ENCODE peak calls at places on chromosome 12, in four cellular contexts. G is GM12878, X is HepG2, D is K562. V is an unnamed sample.

GRCh38 chr12:4934651-4935050 is 24.9 kb downstream of the KCNA1 start:
- DNase-seq in G (no peak), X (no peak), D (no peak), V (no peak)

GRCh38 chr12:112850343-112850742 is 56.4 kb upstream of the OAS1 start:
- DNase-seq in G (no peak), X (no peak), D (no peak), V (no peak)

GRCh38 chr12:45760333-45760732 is 30.8 kb downstream of the ARID2 start:
- DNase-seq in X (no peak), D (no peak), G (no peak), V (no peak)

GRCh38 chr12:107503129-107503850 is 182.3 kb upstream of the PWP1 start:
- DNase-seq in X (peak), G (no peak), D (no peak), V (no peak)

GRCh38 chr12:15824516-15824915 is 35.3 kb upstream of the EPS8 start:
- DNase-seq in D (no peak), G (no peak), X (no peak), V (no peak)

GRCh38 chr12:58105225-58106119 is 164.1 kb downstream of the ATP23 start:
- DNase-seq in X (no peak), G (no peak), D (no peak), V (peak)

GRCh38 chr12:120229583-120230325 is 28.8 kb upstream of the RPLP0 start:
- DNase-seq in X (no peak), D (no peak), G (no peak), V (no peak)

GRCh38 chr12:18872770-18873169 is 134.9 kb downstream of the CAPZA3 start:
- DNase-seq in D (no peak), G (no peak), X (no peak), V (no peak)

GRCh38 chr12:74624206-74624605 is 86.6 kb downstream of the ATXN7L3B start:
- DNase-seq in G (no peak), X (no peak), D (no peak), V (no peak)

GRCh38 chr12:106452309-106452708 is 94.8 kb downstream of the POLR3B start:
- DNase-seq in G (no peak), X (no peak), D (no peak), V (no peak)

GRCh38 chr12:84756961-84757360 is 155.6 kb downstream of the SLC6A15 start:
- DNase-seq in X (no peak), G (no peak), D (no peak), V (no peak)

GRCh38 chr12:123024819-123025391 is 44.4 kb downstream of the ARL6IP4 start:
- DNase-seq in D (no peak), X (no peak), G (no peak), V (no peak)

GRCh38 chr12:57735198-57735855 is 3.2 kb downstream of the AGAP2 start:
- DNase-seq in D (no peak), X (peak), G (no peak), V (no peak)

GRCh38 chr12:116919247-116919671 is 8.5 kb downstream of the FBXW8 start:
- DNase-seq in X (no peak), D (peak), G (no peak), V (no peak)

GRCh38 chr12:114218136-114218535 is 187.8 kb downstream of the TBX5 start:
- DNase-seq in D (no peak), G (no peak), X (no peak), V (no peak)

GRCh38 chr12:131260970-131261369 is 307.3 kb downstream of the ADGRD1 start:
- DNase-seq in X (no peak), G (no peak), D (no peak), V (no peak)

GRCh38 chr12:131266591-131267467 is 313.1 kb downstream of the ADGRD1 start:
- DNase-seq in G (no peak), X (no peak), D (no peak), V (no peak)

GRCh38 chr12:131264625-131265024 is 310.9 kb downstream of the ADGRD1 start:
- DNase-seq in X (no peak), G (no peak), D (no peak), V (peak)

GRCh38 chr12:131261906-131262305 is 308.2 kb downstream of the ADGRD1 start:
- DNase-seq in X (no peak), D (no peak), G (no peak), V (no peak)

DNA sequence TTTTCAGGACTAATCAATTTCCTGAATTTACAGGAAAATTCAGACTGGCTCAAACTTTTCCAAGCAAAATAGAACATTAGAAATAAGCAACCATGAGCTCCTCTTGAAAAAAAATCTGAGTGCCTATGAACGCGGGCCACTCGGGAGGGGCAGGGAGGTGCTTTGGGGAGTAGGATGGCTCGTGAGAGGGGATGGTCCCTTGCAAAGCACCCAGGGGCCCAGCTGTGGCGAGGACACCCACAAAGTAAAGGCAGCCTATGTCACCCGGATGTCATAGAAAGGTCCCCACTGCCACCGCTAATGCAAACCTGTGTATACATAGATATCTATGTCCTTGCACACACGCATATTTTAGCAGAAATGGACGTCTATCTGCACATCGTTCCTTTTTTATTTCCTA is 309.9 kb downstream of the ADGRD1 start:
- DNase-seq in D (no peak), G (no peak), X (no peak), V (no peak)
- TF ChIP-seq MYC in D (no peak), G (no peak), X (no peak), V (no peak)

GRCh38 chr12:104058796-104059195 is 5.5 kb upstream of the HCFC2 start:
- DNase-seq in G (no peak), X (no peak), D (no peak), V (no peak)

GRCh38 chr12:104057771-104058197 is 6.5 kb upstream of the HCFC2 start:
- DNase-seq in D (peak), X (no peak), G (no peak), V (peak)

GRCh38 chr12:104059963-104060362 is 4.4 kb upstream of the HCFC2 start:
- DNase-seq in X (no peak), G (no peak), D (no peak), V (no peak)

GRCh38 chr12:104063712-104064030 is 660 bp upstream of the HCFC2 start:
- DNase-seq in D (no peak), X (no peak), G (peak), V (no peak)

DNA sequence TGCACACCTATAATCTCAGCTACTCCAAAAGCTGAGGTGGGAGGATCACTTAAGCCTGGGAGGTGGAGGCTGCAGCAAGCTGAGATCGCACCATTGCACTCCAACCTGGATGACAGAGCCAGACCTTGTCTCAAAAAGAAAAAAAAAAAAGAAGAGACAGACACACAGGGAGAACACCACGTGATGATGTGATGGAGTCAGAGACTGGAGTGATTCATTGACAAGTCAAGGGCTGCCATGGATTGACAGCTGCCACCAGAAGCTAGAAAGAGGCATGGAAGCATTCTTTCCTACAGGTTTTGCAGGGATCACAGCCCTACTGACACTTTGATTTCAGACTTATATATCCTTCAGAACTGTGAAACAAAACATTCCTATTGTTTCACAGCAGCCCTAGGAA is 3.5 kb upstream of the HCFC2 start:
- DNase-seq in G (no peak), D (no peak), X (no peak), V (no peak)
- TF ChIP-seq REST in G (no peak), D (no peak), X (no peak), V (no peak)

DNA sequence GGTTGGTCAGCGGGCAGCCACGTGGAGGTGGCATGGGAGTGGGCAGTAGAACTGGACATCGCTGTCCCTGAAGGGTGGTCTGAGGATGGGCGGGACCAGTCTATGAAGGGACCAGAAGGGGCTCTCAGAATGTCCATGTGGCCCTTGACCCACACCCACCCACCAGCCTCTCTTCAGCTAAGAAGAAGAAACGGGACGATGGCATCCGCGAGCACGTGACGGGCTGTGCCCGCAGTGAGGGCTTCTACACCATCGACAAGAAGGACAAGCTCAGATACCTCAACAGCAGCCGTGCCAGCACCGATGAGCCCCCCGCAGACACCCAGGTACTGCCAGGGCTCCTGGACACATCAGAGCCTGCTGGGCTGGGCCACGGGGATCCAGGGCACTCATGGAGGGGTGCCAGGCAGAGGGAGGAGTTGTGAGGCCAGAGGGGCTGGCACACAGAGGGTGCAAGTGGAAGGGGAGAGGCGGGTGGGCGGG is 21.3 kb downstream of the SETD1B start:
- DNase-seq in X (no peak), D (no peak), G (no peak), V (no peak)
- TF ChIP-seq MYC in X (no peak), D (no peak), G (no peak), V (no peak)

GRCh38 chr12:48122065-48122834 is 3.1 kb downstream of the PFKM start:
- DNase-seq in G (no peak), X (no peak), D (no peak), V (no peak)

GRCh38 chr12:48119834-48120195 is 651 bp downstream of the PFKM start:
- DNase-seq in G (no peak), D (no peak), X (no peak), V (no peak)

GRCh38 chr12:48121522-48121921 is 2.4 kb downstream of the PFKM start:
- DNase-seq in G (no peak), X (no peak), D (no peak), V (no peak)

GRCh38 chr12:48118491-48118890 is 673 bp upstream of the PFKM start:
- DNase-seq in X (no peak), D (peak), G (no peak), V (no peak)

GRCh38 chr12:48119078-48119833 is at the start of gene PFKM:
- DNase-seq in X (no peak), G (peak), D (peak), V (peak)
- TF ChIP-seq REST in X (no peak), G (no peak), D (no peak), V (no peak)

DNA sequence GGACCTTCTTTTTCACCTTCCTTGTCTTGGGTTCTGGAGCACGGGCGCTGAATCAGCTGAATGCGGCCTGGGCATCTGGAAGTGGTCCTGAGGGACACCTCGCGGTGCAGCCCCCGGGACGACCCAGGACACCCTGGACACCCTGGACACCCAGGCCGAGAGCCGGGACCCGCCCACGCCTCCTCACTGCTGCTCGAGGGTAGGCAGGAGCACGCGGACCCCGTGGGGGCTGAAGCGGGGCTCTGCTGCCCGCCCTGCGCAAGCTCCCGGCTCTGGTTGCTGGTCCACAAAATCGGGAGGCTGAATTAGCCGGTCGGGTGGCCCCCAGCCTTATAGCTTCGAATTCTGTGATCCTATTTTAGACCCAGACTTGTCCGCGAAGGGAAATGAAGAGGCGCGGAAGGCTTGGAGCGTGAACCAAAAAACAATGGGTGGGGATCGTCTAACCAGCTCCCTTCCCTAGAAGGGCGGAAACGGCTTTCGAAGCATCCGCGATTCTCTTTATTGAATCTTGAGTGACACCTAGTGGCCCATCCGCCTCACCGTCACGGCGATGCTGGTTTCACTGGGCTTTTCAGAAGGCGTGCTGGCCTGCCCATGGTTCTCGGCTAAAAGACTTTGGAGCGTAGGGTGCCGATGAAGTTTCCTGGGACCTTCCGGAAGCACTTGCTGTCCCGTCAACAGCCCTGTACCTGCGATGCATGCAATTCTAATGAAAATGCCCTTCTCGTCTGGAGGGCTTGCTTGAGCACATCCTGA is 46.3 kb upstream of the PLXNC1 start:
- DNase-seq in D (peak), G (peak), X (peak), V (peak)
- TF ChIP-seq MYC in D (no peak), G (no peak), X (peak), V (no peak)

DNA sequence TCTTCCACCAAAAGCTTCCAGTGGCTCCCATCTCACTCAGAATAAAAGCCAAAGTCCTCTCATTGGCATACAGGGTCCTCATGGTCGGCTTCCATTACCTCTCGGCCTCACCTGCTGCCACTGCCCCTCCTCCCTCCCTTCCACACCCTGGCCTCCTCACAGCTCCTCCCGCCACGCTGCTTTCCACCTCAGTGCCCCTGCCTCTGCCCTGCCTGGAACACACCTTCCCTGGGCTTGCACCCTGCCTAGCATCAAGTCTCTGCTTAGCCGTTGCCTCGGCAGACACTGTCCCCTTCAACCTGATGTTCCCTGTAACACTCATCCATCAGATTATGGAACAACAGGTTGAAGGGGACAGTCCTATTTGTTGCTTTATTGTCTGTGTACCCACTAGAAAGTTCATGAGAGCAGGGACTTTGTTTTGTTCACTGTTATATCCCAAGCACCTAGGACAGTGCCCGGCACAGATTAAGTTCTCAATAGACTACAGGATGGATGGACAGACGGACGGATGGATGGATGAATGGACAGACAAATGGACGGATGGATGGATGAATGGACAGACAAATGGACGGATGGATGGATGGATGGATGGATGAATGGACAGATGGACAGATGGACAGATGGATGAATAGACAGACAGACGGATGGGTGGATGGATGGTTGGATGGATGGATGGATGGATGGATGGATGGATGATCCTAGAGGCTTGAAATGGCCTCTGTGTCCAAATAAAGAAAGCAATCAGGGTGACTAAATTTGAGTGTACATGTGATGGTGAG is 14.9 kb downstream of the FIGNL2 start:
- DNase-seq in X (no peak), G (no peak), D (no peak), V (no peak)
- TF ChIP-seq REST in X (no peak), G (no peak), D (no peak), V (no peak)

DNA sequence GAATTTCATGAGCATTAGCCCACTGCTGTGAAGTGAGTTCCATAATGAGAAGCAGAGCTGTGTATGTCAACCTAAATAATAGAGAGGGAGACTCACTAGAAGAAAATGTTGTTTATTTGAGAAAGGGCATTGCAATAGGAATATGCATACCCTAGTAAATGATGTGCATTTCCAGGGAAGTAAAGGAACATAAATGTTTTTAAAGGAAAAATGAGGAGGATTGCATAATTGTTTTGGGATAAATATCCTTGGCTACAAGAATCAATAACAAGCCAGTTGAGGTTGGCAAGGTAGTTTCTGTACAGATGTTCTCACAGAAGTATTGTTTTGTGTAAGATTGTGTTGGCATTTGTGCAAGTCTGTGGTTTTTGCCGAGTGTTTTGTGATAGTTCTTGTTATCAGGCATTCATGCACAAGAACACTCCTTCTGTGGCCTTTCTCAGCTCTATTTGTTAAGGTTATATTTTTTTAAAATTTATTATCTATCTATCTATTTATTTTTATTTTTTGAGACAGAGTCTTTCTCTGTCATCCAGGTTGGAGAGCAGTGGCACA is 47.1 kb downstream of the EMP1 start:
- DNase-seq in D (no peak), X (no peak), G (no peak), V (no peak)
- TF ChIP-seq MYC in D (no peak), X (no peak), G (no peak), V (no peak)

GRCh38 chr12:50533203-50533584 is 28.4 kb downstream of the DIP2B start:
- DNase-seq in X (no peak), D (no peak), G (no peak), V (peak)

GRCh38 chr12:50527086-50527726 is 22.4 kb downstream of the DIP2B start:
- DNase-seq in D (no peak), G (no peak), X (peak), V (no peak)

GRCh38 chr12:50529345-50529744 is 24.6 kb downstream of the DIP2B start:
- DNase-seq in X (no peak), G (no peak), D (no peak), V (no peak)

GRCh38 chr12:50528800-50529199 is 24.0 kb downstream of the DIP2B start:
- DNase-seq in X (no peak), D (no peak), G (no peak), V (no peak)

GRCh38 chr12:50530532-50530931 is 25.7 kb downstream of the DIP2B start:
- DNase-seq in D (no peak), X (no peak), G (no peak), V (no peak)
- TF ChIP-seq REST in D (no peak), X (no peak), G (no peak), V (no peak)